ENCODE peak calls at places on chromosomes 7 and 10, in seven cellular contexts. L, X, N, Q, C, O and D are unnamed samples.

GRCh38 chr10:51201947-51202346 is 127.7 kb downstream of the PRKG1 start:
- DNase-seq in L (no peak), X (no peak), N (no peak), Q (no peak), C (no peak), O (no peak), D (no peak)

GRCh38 chr7:43076606-43077005 is 35.8 kb upstream of the HECW1 start:
- DNase-seq in L (no peak), X (no peak), N (no peak), Q (no peak), C (no peak), O (no peak), D (no peak)

GRCh38 chr7:158432369-158433270 is 155.0 kb downstream of the PTPRN2 start:
- DNase-seq in L (no peak), X (no peak), N (peak; percentile 90), Q (no peak), C (no peak), O (no peak), D (peak; percentile 93)

GRCh38 chr10:33260403-33261239 is 73.8 kb downstream of the NRP1 start:
- DNase-seq in L (no peak), X (no peak), N (no peak), Q (no peak), C (no peak), O (no peak), D (no peak)

GRCh38 chr10:131203456-131204357 is 107.8 kb downstream of the TCERG1L start:
- DNase-seq in L (no peak), X (no peak), N (no peak), Q (no peak), C (no peak), O (no peak), D (no peak)

GRCh38 chr10:63681965-63682704 is 160.9 kb downstream of the REEP3 start:
- DNase-seq in L (no peak), X (peak; percentile 90), N (peak; percentile 58), Q (no peak), C (no peak), O (no peak), D (peak; percentile 37)

GRCh38 chr10:4650109-4650508 is 175.9 kb upstream of the AKR1E2 start:
- DNase-seq in L (no peak), X (peak; percentile 36), N (no peak), Q (no peak), C (no peak), O (no peak), D (no peak)

GRCh38 chr10:102090772-102091171 is 25.6 kb downstream of the HPS6 start:
- DNase-seq in L (no peak), X (no peak), N (no peak), Q (no peak), C (no peak), O (no peak), D (no peak)

GRCh38 chr10:80580811-80581468 is 43.2 kb downstream of the SH2D4B start:
- DNase-seq in L (no peak), X (no peak), N (no peak), Q (no peak), C (no peak), O (no peak), D (peak; percentile 18)

GRCh38 chr10:124523886-124524285 is 62.3 kb downstream of the LHPP start:
- DNase-seq in L (no peak), X (peak; percentile 15), N (no peak), Q (no peak), C (no peak), O (no peak), D (no peak)

GRCh38 chr10:71339796-71340589 is 20.9 kb downstream of the SLC29A3 start:
- DNase-seq in L (peak; percentile 97), X (no peak), N (peak; percentile 92), Q (peak; percentile 33), C (no peak), O (no peak), D (peak; percentile 86)

GRCh38 chr7:47026733-47027450 is 555.0 kb downstream of the TNS3 start:
- DNase-seq in L (no peak), X (no peak), N (no peak), Q (no peak), C (no peak), O (no peak), D (no peak)

GRCh38 chr10:89296227-89296648 is 5.6 kb upstream of the IFIT2 start:
- DNase-seq in L (no peak), X (peak; percentile 68), N (no peak), Q (no peak), C (no peak), O (no peak), D (no peak)

GRCh38 chr10:24958701-24959392 is 6.4 kb upstream of the PRTFDC1 start:
- DNase-seq in L (no peak), X (peak; percentile 64), N (no peak), Q (no peak), C (no peak), O (no peak), D (no peak)

GRCh38 chr7:16889851-16890443 is 8.2 kb upstream of the AGR3 start:
- DNase-seq in L (no peak), X (no peak), N (peak; percentile 84), Q (no peak), C (no peak), O (no peak), D (no peak)

GRCh38 chr7:33904680-33905388 is 505 bp upstream of the BMPER start:
- DNase-seq in L (peak; percentile 10), X (peak; percentile 86), N (no peak), Q (no peak), C (peak; percentile 53), O (peak; percentile 71), D (peak; percentile 61)

GRCh38 chr10:809671-810350 is 120.3 kb upstream of the DIP2C start:
- DNase-seq in L (no peak), X (no peak), N (no peak), Q (no peak), C (no peak), O (no peak), D (no peak)
- TF ChIP-seq EZH2 in L (no peak), X (no peak), N (no peak), Q (no peak), C (no peak), O (no peak), D (no peak)

DNA sequence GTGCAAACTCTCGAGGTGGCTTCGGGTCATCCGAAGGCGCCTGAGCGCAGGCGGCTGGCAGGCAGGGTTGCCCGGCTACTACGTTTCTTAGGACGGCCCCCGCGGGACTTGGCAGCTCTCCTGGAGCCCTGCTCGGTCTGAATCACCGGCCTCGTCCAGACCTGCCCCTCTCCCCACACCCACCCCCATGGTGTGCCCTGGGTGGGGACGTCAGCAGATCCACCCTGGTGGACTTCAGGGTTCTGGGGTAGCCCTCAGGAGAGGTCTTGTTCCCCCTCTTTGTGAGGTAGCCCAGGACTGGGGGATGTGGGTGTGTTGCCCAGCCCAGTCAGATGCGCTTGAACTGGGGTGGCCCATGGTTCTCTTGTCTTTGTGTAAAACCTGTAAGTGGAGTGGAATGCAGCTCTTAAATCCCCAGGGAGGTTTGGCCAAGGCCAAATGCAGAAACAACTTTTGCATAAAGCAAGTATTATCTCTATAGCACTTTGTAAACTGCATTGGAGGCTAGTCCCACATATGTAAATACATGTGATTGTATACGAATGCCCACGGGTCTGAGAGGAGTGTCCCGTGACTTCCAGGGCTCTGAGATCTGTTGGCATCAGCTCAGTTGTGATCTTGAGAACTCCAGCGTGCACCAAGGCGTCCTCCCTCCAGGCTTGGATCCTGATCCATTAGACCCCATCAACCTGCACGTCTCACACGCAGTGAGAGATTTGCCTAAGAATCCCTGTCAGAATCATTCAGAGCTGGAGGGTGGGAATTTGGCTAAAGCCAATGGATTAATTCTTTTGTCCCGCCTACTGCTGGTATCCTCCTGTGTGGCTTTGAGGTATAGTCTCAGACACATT is 1.8 kb downstream of the PFKFB3 start:
- DNase-seq in L (peak; percentile 77), X (peak; percentile 94), N (peak; percentile 68), Q (no peak), C (no peak), O (no peak), D (peak; percentile 77)
- H3K9me2 ChIP-seq in L (no peaks in the 10 kb centered on the region), X (no peaks in the 10 kb centered on the region), N (no peaks in the 10 kb centered on the region), Q (no peaks in the 10 kb centered on the region), C (no peaks in the 10 kb centered on the region), O (no peaks in the 10 kb centered on the region), D (no peaks in the 10 kb centered on the region)

DNA sequence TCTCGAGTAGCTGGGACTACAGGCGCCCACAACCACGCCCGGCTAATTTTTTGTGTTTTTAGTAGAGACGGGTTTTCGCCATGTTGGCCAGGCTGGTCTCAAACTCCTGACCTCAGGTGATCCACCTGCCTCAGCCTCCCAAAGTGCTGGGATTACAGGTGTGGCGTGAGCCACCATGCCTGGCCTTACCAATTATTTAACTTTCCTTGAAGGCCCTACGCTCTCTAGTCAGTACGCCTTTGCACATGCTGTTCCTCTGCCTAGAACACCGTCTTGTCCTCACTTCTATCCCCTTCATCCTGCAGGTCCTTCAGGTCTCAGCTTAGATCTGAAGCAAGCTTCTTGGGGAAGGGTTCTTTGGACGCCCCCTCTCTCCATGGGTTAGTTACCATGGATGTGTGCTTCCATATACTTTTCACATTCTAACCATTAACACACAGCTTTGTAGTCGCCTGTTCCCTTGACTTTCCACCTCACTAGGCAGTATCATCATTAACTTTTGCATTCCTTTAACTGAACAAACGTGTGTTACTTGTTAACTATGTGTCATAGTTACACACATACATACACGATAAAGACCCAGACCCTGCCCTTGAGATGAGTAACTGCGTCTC is 592 bp upstream of the ATP6V1F start:
- DNase-seq in L (no peak), X (no peak), N (no peak), Q (no peak), C (no peak), O (no peak), D (no peak)
- H3K27ac ChIP-seq in L (no peak overlapping the region), X (peak overlapping the region; percentile 80), N (no peak overlapping the region), Q (no peak overlapping the region), C (no peak overlapping the region), O (no peak overlapping the region), D (peak overlapping the region; percentile 0)

GRCh38 chr7:154852205-154852604 is 150.7 kb downstream of the PAXIP1 start:
- DNase-seq in L (no peak), X (no peak), N (no peak), Q (no peak), C (no peak), O (no peak), D (no peak)

GRCh38 chr7:154854836-154855235 is 148.1 kb downstream of the PAXIP1 start:
- DNase-seq in L (no peak), X (no peak), N (no peak), Q (no peak), C (no peak), O (no peak), D (no peak)

GRCh38 chr7:154853727-154854095 is 149.2 kb downstream of the PAXIP1 start:
- DNase-seq in L (no peak), X (peak; percentile 7), N (no peak), Q (no peak), C (no peak), O (no peak), D (peak; percentile 25)

GRCh38 chr7:154855366-154855765 is 147.6 kb downstream of the PAXIP1 start:
- DNase-seq in L (no peak), X (no peak), N (no peak), Q (no peak), C (no peak), O (no peak), D (no peak)

DNA sequence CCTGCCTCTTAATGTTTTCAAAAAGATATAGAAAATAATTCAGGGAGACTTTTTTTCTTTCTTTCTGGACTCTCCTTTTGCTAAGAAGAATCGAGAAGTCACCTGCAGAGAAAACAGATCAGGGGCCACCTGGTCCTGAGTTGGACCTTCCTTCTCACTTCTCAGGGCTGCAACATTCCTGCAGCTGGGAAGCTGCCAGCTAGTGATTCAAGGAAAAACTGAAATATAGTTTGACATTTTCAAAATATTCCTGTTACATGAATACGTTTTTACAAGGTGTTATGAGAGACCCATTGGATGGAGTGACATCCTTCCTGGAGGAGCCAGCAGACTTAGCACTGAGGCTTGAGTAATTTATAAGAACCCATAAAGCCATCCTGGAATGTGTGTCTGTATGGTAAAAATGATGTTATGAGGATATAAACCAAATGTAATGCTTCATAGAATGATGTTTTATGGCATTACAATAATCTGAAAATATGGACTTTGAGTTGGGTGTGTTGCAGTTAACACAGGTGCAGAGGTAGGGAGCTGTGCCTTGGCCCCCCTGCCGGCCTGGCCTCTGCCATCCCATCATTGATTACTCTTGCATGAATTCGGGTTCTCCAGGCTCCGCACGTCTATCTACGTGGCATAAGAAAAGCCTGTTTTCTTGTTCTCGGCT is 149.7 kb downstream of the PAXIP1 start:
- DNase-seq in L (no peak), X (no peak), N (no peak), Q (no peak), C (no peak), O (no peak), D (no peak)
- TF ChIP-seq EZH2 in L (no peak), X (no peak), N (no peak), Q (no peak), C (no peak), O (no peak), D (no peak)